ENCODE peak calls at places on chromosomes 1 and 21, in ten cellular contexts. N, R, I, A, L, E, D, T, V and B are unnamed samples.

GRCh38 chr1:225480825-225481434 is 53.1 kb upstream of the LBR start:
- DNase-seq in N (no peak), R (peak), I (peak), A (no peak), L (peak), E (peak), D (no peak), T (peak), V (no peak), B (no peak)

GRCh38 chr1:34101151-34101550 is 63.9 kb downstream of the CSMD2 start:
- DNase-seq in N (no peak), R (no peak), I (no peak), A (no peak), L (no peak), E (no peak), D (no peak), T (no peak), V (no peak), B (no peak)

GRCh38 chr1:30745156-30745833 is 12.3 kb downstream of the LAPTM5 start:
- DNase-seq in N (no peak), R (no peak), I (no peak), A (no peak), L (no peak), E (peak), D (no peak), T (no peak), V (no peak), B (no peak)

GRCh38 chr1:204670152-204670927 is 15.2 kb downstream of the LRRN2 start:
- DNase-seq in N (no peak), R (no peak), I (no peak), A (no peak), L (no peak), E (no peak), D (no peak), T (no peak), V (no peak), B (no peak)

GRCh38 chr1:101567582-101568189 is 330.9 kb downstream of the S1PR1 start:
- DNase-seq in N (peak), R (peak), I (peak), A (peak), L (peak), E (peak), D (peak), T (peak), V (no peak), B (peak)

GRCh38 chr1:11590395-11590794 is 63.8 kb downstream of the FBXO2 start:
- DNase-seq in N (no peak), R (peak), I (no peak), A (no peak), L (no peak), E (no peak), D (no peak), T (no peak), V (no peak), B (no peak)

GRCh38 chr1:165917166-165917565 is 89.8 kb downstream of the UCK2 start:
- DNase-seq in N (no peak), R (no peak), I (no peak), A (no peak), L (no peak), E (no peak), D (no peak), T (no peak), V (no peak), B (no peak)

GRCh38 chr1:227945891-227946623 is 1.7 kb downstream of the WNT9A start:
- DNase-seq in N (no peak), R (peak), I (no peak), A (no peak), L (peak), E (no peak), D (peak), T (peak), V (no peak), B (no peak)

GRCh38 chr1:93705897-93706500 is 24.4 kb upstream of the BCAR3 start:
- DNase-seq in N (no peak), R (no peak), I (no peak), A (no peak), L (no peak), E (no peak), D (no peak), T (no peak), V (no peak), B (no peak)

GRCh38 chr1:25487628-25488027 is 55.8 kb upstream of the LDLRAP1 start:
- DNase-seq in N (peak), R (no peak), I (no peak), A (no peak), L (no peak), E (peak), D (no peak), T (no peak), V (no peak), B (no peak)

GRCh38 chr1:220692436-220693228 is 2.5 kb downstream of the C1orf115 start:
- DNase-seq in N (no peak), R (no peak), I (no peak), A (no peak), L (no peak), E (no peak), D (no peak), T (no peak), V (no peak), B (no peak)

GRCh38 chr21:29194847-29195246 is 64.4 kb downstream of the MAP3K7CL start:
- DNase-seq in N (no peak), R (peak), I (no peak), A (no peak), L (no peak), E (no peak), D (no peak), T (no peak), V (no peak), B (no peak)

GRCh38 chr1:156949127-156949526 is 28.7 kb downstream of the LRRC71 start:
- DNase-seq in N (no peak), R (no peak), I (no peak), A (no peak), L (no peak), E (no peak), D (no peak), T (no peak), V (no peak), B (no peak)

GRCh38 chr1:208000001-208000400 is 89.1 kb upstream of the CD34 start:
- DNase-seq in N (no peak), R (no peak), I (no peak), A (no peak), L (no peak), E (no peak), D (no peak), T (no peak), V (no peak), B (no peak)

GRCh38 chr1:10761503-10762152 is 34.8 kb downstream of the CASZ1 start:
- DNase-seq in N (no peak), R (no peak), I (no peak), A (no peak), L (peak), E (no peak), D (no peak), T (no peak), V (no peak), B (no peak)

GRCh38 chr1:47679826-47680225 is 242.0 kb downstream of the FOXD2 start:
- DNase-seq in N (no peak), R (no peak), I (no peak), A (no peak), L (no peak), E (no peak), D (no peak), T (no peak), V (no peak), B (no peak)

GRCh38 chr1:157992031-157992568 is 1.3 kb upstream of the KIRREL1 start:
- DNase-seq in N (peak), R (peak), I (peak), A (peak), L (peak), E (peak), D (peak), T (peak), V (peak), B (peak)

GRCh38 chr1:64077281-64077940 is 126.0 kb upstream of the UBE2U start:
- DNase-seq in N (no peak), R (no peak), I (no peak), A (no peak), L (no peak), E (no peak), D (no peak), T (no peak), V (peak), B (no peak)

GRCh38 chr1:21926814-21927530 is 10.1 kb downstream of the HSPG2 start:
- DNase-seq in N (no peak), R (peak), I (no peak), A (no peak), L (no peak), E (no peak), D (peak), T (no peak), V (no peak), B (no peak)

GRCh38 chr1:180262628-180263488 is 32.8 kb downstream of the LHX4 start:
- DNase-seq in N (no peak), R (peak), I (no peak), A (no peak), L (no peak), E (no peak), D (no peak), T (no peak), V (no peak), B (no peak)

GRCh38 chr1:67339623-67340343 is 32.1 kb downstream of the IL12RB2 start:
- DNase-seq in N (no peak), R (no peak), I (no peak), A (no peak), L (no peak), E (peak), D (no peak), T (no peak), V (no peak), B (no peak)

GRCh38 chr1:228393268-228393699 is 13.4 kb downstream of the TRIM11 start:
- DNase-seq in N (no peak), R (peak), I (no peak), A (no peak), L (peak), E (no peak), D (peak), T (no peak), V (no peak), B (no peak)

GRCh38 chr1:112625696-112626095 is 6.1 kb downstream of the CAPZA1 start:
- DNase-seq in N (no peak), R (no peak), I (no peak), A (no peak), L (no peak), E (no peak), D (no peak), T (no peak), V (no peak), B (no peak)

GRCh38 chr1:230375795-230376194 is 50.3 kb downstream of the PGBD5 start:
- DNase-seq in N (no peak), R (no peak), I (peak), A (peak), L (no peak), E (no peak), D (no peak), T (no peak), V (peak), B (no peak)

GRCh38 chr1:234188454-234188792 is 184.8 kb upstream of the COA6 start:
- DNase-seq in N (no peak), R (no peak), I (peak), A (no peak), L (no peak), E (peak), D (no peak), T (no peak), V (no peak), B (no peak)